ENCODE peak calls at places on chromosomes 2 and 18, in four cellular contexts. One of them, this sample, is unnamed.

GRCh38 chr2:189022492-189022891 is 48.3 kb downstream of the COL3A1 start:
- DNase-seq in amniotic stem cell: no peak
- DNase-seq in adrenal gland: no peak
- DNase-seq in endothelial cell: no peak
- DNase-seq in this sample: no peak

GRCh38 chr2:46336560-46336959 is 39.4 kb downstream of the EPAS1 start:
- DNase-seq in endothelial cell: no peak
- DNase-seq in adrenal gland: no peak
- DNase-seq in amniotic stem cell: no peak
- DNase-seq in this sample: no peak

GRCh38 chr2:101518470-101519172 is 43.7 kb upstream of the RFX8 start:
- DNase-seq in amniotic stem cell: no peak
- DNase-seq in adrenal gland: peak
- DNase-seq in endothelial cell: peak
- DNase-seq in this sample: peak

GRCh38 chr2:225512873-225513580 is 113.5 kb downstream of the NYAP2 start:
- DNase-seq in endothelial cell: no peak
- DNase-seq in adrenal gland: no peak
- DNase-seq in amniotic stem cell: no peak
- DNase-seq in this sample: no peak

GRCh38 chr2:99771691-99772333 is 282.0 kb upstream of the REV1 start:
- DNase-seq in endothelial cell: no peak
- DNase-seq in adrenal gland: peak
- DNase-seq in amniotic stem cell: no peak
- DNase-seq in this sample: no peak

GRCh38 chr2:191675807-191676667 is 1.9 kb upstream of the NABP1 start:
- DNase-seq in endothelial cell: peak
- DNase-seq in adrenal gland: peak
- DNase-seq in amniotic stem cell: no peak
- DNase-seq in this sample: no peak

GRCh38 chr2:60972889-60973656 is 44.4 kb upstream of the PEX13 start:
- DNase-seq in adrenal gland: no peak
- DNase-seq in endothelial cell: no peak
- DNase-seq in amniotic stem cell: no peak
- DNase-seq in this sample: no peak

GRCh38 chr18:76350134-76351025 is 144.7 kb downstream of the ZNF516 start:
- DNase-seq in adrenal gland: no peak
- DNase-seq in amniotic stem cell: no peak
- DNase-seq in endothelial cell: no peak
- DNase-seq in this sample: peak

GRCh38 chr2:26530141-26530540 is 52.2 kb upstream of the OTOF start:
- DNase-seq in endothelial cell: no peak
- DNase-seq in adrenal gland: no peak
- DNase-seq in amniotic stem cell: no peak
- DNase-seq in this sample: peak

GRCh38 chr18:45954070-45954712 is 12.9 kb downstream of the EPG5 start:
- DNase-seq in adrenal gland: peak
- DNase-seq in endothelial cell: no peak
- DNase-seq in amniotic stem cell: peak
- DNase-seq in this sample: no peak

GRCh38 chr2:209977386-209978239 is 24.8 kb upstream of the RPE start:
- DNase-seq in endothelial cell: no peak
- DNase-seq in adrenal gland: no peak
- DNase-seq in amniotic stem cell: no peak
- DNase-seq in this sample: no peak

GRCh38 chr2:147916067-147916466 is 71.2 kb downstream of the ACVR2A start:
- DNase-seq in amniotic stem cell: no peak
- DNase-seq in adrenal gland: no peak
- DNase-seq in endothelial cell: no peak
- DNase-seq in this sample: no peak

GRCh38 chr2:85998071-85998991 is 107.4 kb downstream of the POLR1A start:
- DNase-seq in amniotic stem cell: peak
- DNase-seq in adrenal gland: peak
- DNase-seq in endothelial cell: no peak
- DNase-seq in this sample: peak

GRCh38 chr2:148817210-148817708 is 57.8 kb upstream of the KIF5C start:
- DNase-seq in endothelial cell: no peak
- DNase-seq in amniotic stem cell: no peak
- DNase-seq in adrenal gland: peak
- DNase-seq in this sample: no peak

GRCh38 chr2:240997141-240997855 is 1.1 kb upstream of the SNED1 start:
- DNase-seq in amniotic stem cell: no peak
- DNase-seq in adrenal gland: peak
- DNase-seq in endothelial cell: no peak
- DNase-seq in this sample: no peak

GRCh38 chr2:71697106-71698010 is 244.0 kb downstream of the DYSF start:
- DNase-seq in adrenal gland: peak
- DNase-seq in amniotic stem cell: no peak
- DNase-seq in endothelial cell: no peak
- DNase-seq in this sample: peak

GRCh38 chr18:78561757-78562445 is 417.7 kb upstream of the SALL3 start:
- DNase-seq in endothelial cell: no peak
- DNase-seq in adrenal gland: no peak
- DNase-seq in amniotic stem cell: no peak
- DNase-seq in this sample: no peak

GRCh38 chr2:136557203-136557602 is 208.1 kb upstream of the THSD7B start:
- DNase-seq in amniotic stem cell: no peak
- DNase-seq in adrenal gland: no peak
- DNase-seq in endothelial cell: no peak
- DNase-seq in this sample: no peak

GRCh38 chr2:112977559-112978056 is at the start of gene IL36G:
- DNase-seq in endothelial cell: no peak
- DNase-seq in amniotic stem cell: no peak
- DNase-seq in adrenal gland: no peak
- DNase-seq in this sample: no peak

GRCh38 chr2:236117396-236117795 is 50.8 kb downstream of the GBX2 start:
- DNase-seq in endothelial cell: no peak
- DNase-seq in amniotic stem cell: no peak
- DNase-seq in adrenal gland: no peak
- DNase-seq in this sample: no peak

GRCh38 chr2:50556934-50557575 is 474.9 kb downstream of the NRXN1 start:
- DNase-seq in adrenal gland: no peak
- DNase-seq in endothelial cell: no peak
- DNase-seq in amniotic stem cell: peak
- DNase-seq in this sample: no peak

GRCh38 chr18:13587937-13588336 is 138.4 kb downstream of the FAM210A start:
- DNase-seq in amniotic stem cell: no peak
- DNase-seq in adrenal gland: no peak
- DNase-seq in endothelial cell: no peak
- DNase-seq in this sample: no peak

GRCh38 chr2:179861027-179861776 is at the start of gene ZNF385B:
- DNase-seq in adrenal gland: peak
- DNase-seq in endothelial cell: peak
- DNase-seq in amniotic stem cell: no peak
- DNase-seq in this sample: peak

GRCh38 chr2:152925540-152926448 is 207.4 kb downstream of the ARL6IP6 start:
- DNase-seq in endothelial cell: peak
- DNase-seq in amniotic stem cell: no peak
- DNase-seq in adrenal gland: peak
- DNase-seq in this sample: peak

GRCh38 chr2:15159751-15160177 is 401.4 kb downstream of the NBAS start:
- DNase-seq in amniotic stem cell: no peak
- DNase-seq in adrenal gland: no peak
- DNase-seq in endothelial cell: peak
- DNase-seq in this sample: no peak

GRCh38 chr2:237868631-237869356 is 9.4 kb downstream of the RAMP1 start:
- DNase-seq in endothelial cell: no peak
- DNase-seq in adrenal gland: no peak
- DNase-seq in amniotic stem cell: no peak
- DNase-seq in this sample: no peak

GRCh38 chr2:1088941-1089340 is 138.3 kb downstream of the SNTG2 start:
- DNase-seq in endothelial cell: no peak
- DNase-seq in amniotic stem cell: no peak
- DNase-seq in adrenal gland: no peak
- DNase-seq in this sample: no peak

GRCh38 chr2:1493361-1494126 is 80.3 kb downstream of the TPO start:
- DNase-seq in adrenal gland: no peak
- DNase-seq in amniotic stem cell: no peak
- DNase-seq in endothelial cell: no peak
- DNase-seq in this sample: no peak

GRCh38 chr2:101199153-101199810 is 48.1 kb upstream of the TBC1D8 start:
- DNase-seq in amniotic stem cell: no peak
- DNase-seq in adrenal gland: no peak
- DNase-seq in endothelial cell: no peak
- DNase-seq in this sample: no peak

GRCh38 chr2:95345415-95346235 is 48.5 kb downstream of the KCNIP3 start:
- DNase-seq in amniotic stem cell: peak
- DNase-seq in adrenal gland: peak
- DNase-seq in endothelial cell: peak
- DNase-seq in this sample: peak

GRCh38 chr18:57440331-57441101 is 5.3 kb downstream of the ONECUT2 start:
- DNase-seq in amniotic stem cell: no peak
- DNase-seq in endothelial cell: peak
- DNase-seq in adrenal gland: no peak
- DNase-seq in this sample: no peak

GRCh38 chr2:223113161-223113560 is 61.2 kb downstream of the KCNE4 start:
- DNase-seq in adrenal gland: no peak
- DNase-seq in amniotic stem cell: no peak
- DNase-seq in endothelial cell: no peak
- DNase-seq in this sample: no peak

GRCh38 chr2:26843041-26843440 is 4.9 kb upstream of the DPYSL5 start:
- DNase-seq in adrenal gland: no peak
- DNase-seq in amniotic stem cell: no peak
- DNase-seq in endothelial cell: no peak
- DNase-seq in this sample: no peak

This sample was measured in ovary.